ENCODE peak calls at places on chromosomes 4 and X, in seven cellular contexts. One of them, this sample, is unnamed.

GRCh38 chrX:121221321-121221977 is 174.0 kb downstream of the GLUD2 start:
- DNase-seq in NCI-H460: no peak
- DNase-seq in progenitor cell of endocrine pancreas: no peak
- DNase-seq in NCI-H1105: no peak
- DNase-seq in AG08396: no peak
- DNase-seq in psoas muscle: no peak
- DNase-seq in H7: no peak
- DNase-seq in this sample: no peak

GRCh38 chr4:108168672-108169562 is at the start of gene LEF1:
- DNase-seq in psoas muscle: peak
- DNase-seq in progenitor cell of endocrine pancreas: peak
- DNase-seq in NCI-H460: no peak
- DNase-seq in H7: peak
- DNase-seq in NCI-H1105: peak
- DNase-seq in AG08396: peak
- DNase-seq in this sample: no peak

GRCh38 chrX:111168314-111168713 is 72.3 kb downstream of the PAK3 start:
- DNase-seq in progenitor cell of endocrine pancreas: no peak
- DNase-seq in H7: peak
- DNase-seq in AG08396: no peak
- DNase-seq in NCI-H1105: no peak
- DNase-seq in NCI-H460: peak
- DNase-seq in psoas muscle: no peak
- DNase-seq in this sample: no peak

GRCh38 chrX:54808109-54808604 is 612 bp downstream of the MAGED2 start:
- DNase-seq in NCI-H1105: peak
- DNase-seq in psoas muscle: peak
- DNase-seq in AG08396: peak
- DNase-seq in NCI-H460: peak
- DNase-seq in H7: peak
- DNase-seq in progenitor cell of endocrine pancreas: peak
- DNase-seq in this sample: peak

GRCh38 chr4:10733016-10733415 is 48.4 kb upstream of the CLNK start:
- DNase-seq in progenitor cell of endocrine pancreas: no peak
- DNase-seq in H7: no peak
- DNase-seq in AG08396: no peak
- DNase-seq in psoas muscle: no peak
- DNase-seq in NCI-H1105: no peak
- DNase-seq in NCI-H460: no peak
- DNase-seq in this sample: no peak

GRCh38 chr4:107747748-107748486 is 27.9 kb upstream of the PAPSS1 start:
- DNase-seq in AG08396: no peak
- DNase-seq in psoas muscle: no peak
- DNase-seq in NCI-H1105: peak
- DNase-seq in H7: no peak
- DNase-seq in NCI-H460: no peak
- DNase-seq in progenitor cell of endocrine pancreas: no peak
- DNase-seq in this sample: no peak

GRCh38 chr4:184424993-184425758 is 49.2 kb downstream of the IRF2 start:
- DNase-seq in H7: no peak
- DNase-seq in psoas muscle: peak
- DNase-seq in progenitor cell of endocrine pancreas: no peak
- DNase-seq in AG08396: peak
- DNase-seq in NCI-H460: no peak
- DNase-seq in NCI-H1105: no peak
- DNase-seq in this sample: no peak

GRCh38 chr4:100977746-100978397 is 369.5 kb downstream of the PPP3CA start:
- DNase-seq in AG08396: no peak
- DNase-seq in H7: no peak
- DNase-seq in progenitor cell of endocrine pancreas: no peak
- DNase-seq in psoas muscle: no peak
- DNase-seq in NCI-H1105: no peak
- DNase-seq in NCI-H460: no peak
- DNase-seq in this sample: no peak

GRCh38 chr4:16289872-16290554 is 63.7 kb upstream of the TAPT1 start:
- DNase-seq in NCI-H1105: no peak
- DNase-seq in psoas muscle: no peak
- DNase-seq in H7: peak
- DNase-seq in progenitor cell of endocrine pancreas: no peak
- DNase-seq in AG08396: peak
- DNase-seq in NCI-H460: peak
- DNase-seq in this sample: peak

GRCh38 chrX:116499780-116500179 is 37.0 kb upstream of the CT83 start:
- DNase-seq in NCI-H460: peak
- DNase-seq in H7: no peak
- DNase-seq in NCI-H1105: no peak
- DNase-seq in psoas muscle: no peak
- DNase-seq in AG08396: peak
- DNase-seq in progenitor cell of endocrine pancreas: no peak
- DNase-seq in this sample: no peak

GRCh38 chrX:40866878-40867277 is 131.5 kb upstream of the MED14 start:
- DNase-seq in progenitor cell of endocrine pancreas: no peak
- DNase-seq in AG08396: peak
- DNase-seq in H7: no peak
- DNase-seq in NCI-H460: no peak
- DNase-seq in psoas muscle: no peak
- DNase-seq in NCI-H1105: no peak
- DNase-seq in this sample: no peak

GRCh38 chr4:186693159-186693815 is 30.4 kb downstream of the FAT1 start:
- DNase-seq in H7: no peak
- DNase-seq in NCI-H460: peak
- DNase-seq in NCI-H1105: no peak
- DNase-seq in AG08396: peak
- DNase-seq in progenitor cell of endocrine pancreas: no peak
- DNase-seq in psoas muscle: peak
- DNase-seq in this sample: peak

GRCh38 chr4:1246901-1247810 is 1.8 kb downstream of the CTBP1 start:
- DNase-seq in psoas muscle: peak
- DNase-seq in NCI-H1105: no peak
- DNase-seq in H7: peak
- DNase-seq in NCI-H460: no peak
- DNase-seq in AG08396: peak
- DNase-seq in progenitor cell of endocrine pancreas: peak
- DNase-seq in this sample: no peak

GRCh38 chr4:8259743-8260430 is 9.7 kb upstream of the HTRA3 start:
- DNase-seq in AG08396: no peak
- DNase-seq in NCI-H1105: no peak
- DNase-seq in H7: no peak
- DNase-seq in progenitor cell of endocrine pancreas: no peak
- DNase-seq in psoas muscle: no peak
- DNase-seq in NCI-H460: no peak
- DNase-seq in this sample: no peak

GRCh38 chr4:1078490-1078889 is 34.9 kb downstream of the RNF212 start:
- DNase-seq in progenitor cell of endocrine pancreas: no peak
- DNase-seq in AG08396: no peak
- DNase-seq in H7: no peak
- DNase-seq in NCI-H460: no peak
- DNase-seq in psoas muscle: no peak
- DNase-seq in NCI-H1105: no peak
- DNase-seq in this sample: no peak

GRCh38 chr4:179051211-179051610 is 1609.0 kb upstream of the AGA start:
- DNase-seq in psoas muscle: no peak
- DNase-seq in AG08396: no peak
- DNase-seq in progenitor cell of endocrine pancreas: no peak
- DNase-seq in NCI-H460: no peak
- DNase-seq in NCI-H1105: no peak
- DNase-seq in H7: no peak
- DNase-seq in this sample: no peak

GRCh38 chrX:37986893-37987292 is 19.5 kb upstream of the SYTL5 start:
- DNase-seq in H7: no peak
- DNase-seq in AG08396: peak
- DNase-seq in progenitor cell of endocrine pancreas: no peak
- DNase-seq in NCI-H1105: no peak
- DNase-seq in NCI-H460: no peak
- DNase-seq in psoas muscle: no peak
- DNase-seq in this sample: no peak

GRCh38 chr4:15479913-15480185 is 10.2 kb downstream of the CC2D2A start:
- DNase-seq in NCI-H1105: no peak
- DNase-seq in progenitor cell of endocrine pancreas: no peak
- DNase-seq in H7: no peak
- DNase-seq in psoas muscle: no peak
- DNase-seq in NCI-H460: no peak
- DNase-seq in AG08396: peak
- DNase-seq in this sample: no peak

GRCh38 chr4:184322328-184323025 is 104.8 kb upstream of the ENPP6 start:
- DNase-seq in progenitor cell of endocrine pancreas: no peak
- DNase-seq in NCI-H460: no peak
- DNase-seq in AG08396: no peak
- DNase-seq in H7: no peak
- DNase-seq in NCI-H1105: no peak
- DNase-seq in psoas muscle: no peak
- DNase-seq in this sample: no peak

GRCh38 chr4:174999407-174999806 is 81.2 kb downstream of the ADAM29 start:
- DNase-seq in H7: no peak
- DNase-seq in NCI-H460: peak
- DNase-seq in psoas muscle: no peak
- DNase-seq in progenitor cell of endocrine pancreas: no peak
- DNase-seq in NCI-H1105: no peak
- DNase-seq in AG08396: no peak
- DNase-seq in this sample: peak

GRCh38 chrX:152897216-152898144 is at the start of gene ZNF185:
- DNase-seq in progenitor cell of endocrine pancreas: peak
- DNase-seq in AG08396: no peak
- DNase-seq in psoas muscle: no peak
- DNase-seq in H7: peak
- DNase-seq in NCI-H1105: no peak
- DNase-seq in NCI-H460: peak
- DNase-seq in this sample: peak

GRCh38 chr4:85498068-85498733 is 23.3 kb downstream of the ARHGAP24 start:
- DNase-seq in H7: no peak
- DNase-seq in NCI-H460: no peak
- DNase-seq in NCI-H1105: no peak
- DNase-seq in AG08396: peak
- DNase-seq in progenitor cell of endocrine pancreas: no peak
- DNase-seq in psoas muscle: peak
- DNase-seq in this sample: peak

GRCh38 chr4:15414601-15415091 is 13.2 kb upstream of the C1QTNF7 start:
- DNase-seq in progenitor cell of endocrine pancreas: no peak
- DNase-seq in AG08396: no peak
- DNase-seq in H7: no peak
- DNase-seq in NCI-H1105: no peak
- DNase-seq in NCI-H460: no peak
- DNase-seq in psoas muscle: no peak
- DNase-seq in this sample: no peak